ENCODE peak calls at places on chromosomes 11 and 22, in five cellular contexts. N is mucosa of descending colon; E is gastrocnemius medialis; W is CD4-positive, alpha-beta T cell; X is cardiac fibroblast. B is an unnamed sample.

GRCh38 chr22:27292542-27293298 is 508.8 kb downstream of the MN1 start:
- DNase-seq in N (no peak), E (no peak), W (no peak), X (no peak), B (no peak)

GRCh38 chr11:112620621-112621394 is 340.4 kb upstream of the NCAM1 start:
- DNase-seq in N (no peak), E (no peak), W (no peak), X (peak; percentile 28), B (no peak)

GRCh38 chr11:74182635-74183034 is 11.5 kb downstream of the PPME1 start:
- DNase-seq in N (no peak), E (no peak), W (no peak), X (peak; percentile 24), B (no peak)

GRCh38 chr11:35334385-35335090 is 84.8 kb downstream of the SLC1A2 start:
- DNase-seq in N (no peak), E (no peak), W (no peak), X (peak; percentile 83), B (no peak)

GRCh38 chr22:24072361-24072760 is 61.3 kb downstream of the CABIN1 start:
- DNase-seq in N (no peak), E (no peak), W (no peak), X (no peak), B (no peak)

GRCh38 chr22:36551096-36551495 is 22.1 kb upstream of the EIF3D start:
- DNase-seq in N (no peak), E (no peak), W (no peak), X (no peak), B (no peak)

GRCh38 chr22:39502789-39503464 is 837 bp downstream of the MIEF1 start:
- DNase-seq in N (peak; percentile 51), E (no peak), W (no peak), X (peak; percentile 26), B (no peak)

GRCh38 chr11:118621071-118621815 is 13.8 kb downstream of the PHLDB1 start:
- DNase-seq in N (peak; percentile 86), E (peak; percentile 54), W (peak; percentile 9), X (peak; percentile 86), B (no peak)

GRCh38 chr11:26583550-26583949 is 11.5 kb upstream of the MUC15 start:
- DNase-seq in N (no peak), E (no peak), W (no peak), X (peak; percentile 87), B (no peak)

GRCh38 chr11:1493650-1494244 is 7.2 kb upstream of the MOB2 start:
- DNase-seq in N (no peak), E (no peak), W (no peak), X (no peak), B (no peak)

GRCh38 chr11:125070699-125071254 is 7.7 kb downstream of the SLC37A2 start:
- DNase-seq in N (peak; percentile 77), E (peak; percentile 47), W (no peak), X (peak; percentile 85), B (no peak)

GRCh38 chr11:20087118-20087521 is 73.2 kb downstream of the DBX1 start:
- DNase-seq in N (no peak), E (no peak), W (no peak), X (peak; percentile 27), B (no peak)

GRCh38 chr11:64833198-64833502 is 11.3 kb downstream of the CDC42BPG start:
- DNase-seq in N (no peak), E (no peak), W (no peak), X (no peak), B (no peak)

GRCh38 chr11:62431171-62431895 is 12.5 kb downstream of the SCGB1A1 start:
- DNase-seq in N (no peak), E (no peak), W (no peak), X (peak; percentile 72), B (no peak)

GRCh38 chr11:62433141-62433543 is 14.3 kb downstream of the SCGB1A1 start:
- DNase-seq in N (no peak), E (no peak), W (no peak), X (no peak), B (no peak)

GRCh38 chr11:62432695-62433094 is 13.9 kb downstream of the SCGB1A1 start:
- DNase-seq in N (no peak), E (no peak), W (no peak), X (no peak), B (no peak)

GRCh38 chr11:62435741-62436485 is 17.1 kb downstream of the SCGB1A1 start:
- DNase-seq in N (no peak), E (no peak), W (no peak), X (no peak), B (no peak)

DNA sequence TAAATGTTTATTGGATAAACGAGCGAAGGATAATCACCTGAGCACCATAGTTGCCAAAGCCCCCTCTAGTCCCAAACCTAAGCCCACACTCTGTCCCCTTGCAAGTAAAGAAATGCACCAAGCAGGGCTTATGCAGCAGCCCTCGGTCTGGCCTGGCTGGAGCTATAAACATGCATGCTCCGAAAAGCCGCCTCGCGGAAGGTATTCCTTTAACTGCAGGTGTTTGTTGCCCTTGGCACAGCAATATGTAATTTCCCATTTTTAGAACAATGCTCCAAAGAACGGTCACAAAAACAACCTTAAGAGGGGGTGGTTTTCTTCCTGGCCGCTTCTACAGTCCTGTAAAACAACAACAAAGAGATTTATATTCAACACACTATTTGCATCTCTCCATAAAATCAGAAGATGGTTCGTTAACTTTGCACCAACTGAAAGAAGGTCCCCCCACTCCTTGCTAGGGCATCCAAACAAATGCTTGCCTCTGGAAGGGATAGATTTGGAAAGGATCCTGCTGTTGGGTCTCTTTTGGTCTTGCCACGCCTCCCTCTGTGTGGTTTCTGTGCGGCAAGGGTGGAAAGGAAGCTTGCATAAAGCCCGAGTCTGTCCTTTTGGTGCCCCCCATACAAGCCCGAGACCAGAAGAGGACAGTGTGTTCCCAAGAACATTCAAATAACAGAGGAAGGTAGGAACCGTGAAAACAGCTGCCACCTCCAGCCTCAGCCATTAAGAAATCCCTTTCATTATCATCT is 14.9 kb downstream of the SCGB1A1 start:
- DNase-seq in N (no peak), E (no peak), W (no peak), X (no peak), B (no peak)
- TF ChIP-seq CTCF in N (no peak), E (no peak), W (no peak), X (no peak), B (no peak)

GRCh38 chr22:20881231-20881630 is 22.4 kb downstream of the SNAP29 start:
- DNase-seq in N (peak; percentile 28), E (no peak), W (no peak), X (peak; percentile 13), B (no peak)
- TF ChIP-seq CTCF in N (no peak), E (no peak), W (no peak), X (no peak), B (no peak)

DNA sequence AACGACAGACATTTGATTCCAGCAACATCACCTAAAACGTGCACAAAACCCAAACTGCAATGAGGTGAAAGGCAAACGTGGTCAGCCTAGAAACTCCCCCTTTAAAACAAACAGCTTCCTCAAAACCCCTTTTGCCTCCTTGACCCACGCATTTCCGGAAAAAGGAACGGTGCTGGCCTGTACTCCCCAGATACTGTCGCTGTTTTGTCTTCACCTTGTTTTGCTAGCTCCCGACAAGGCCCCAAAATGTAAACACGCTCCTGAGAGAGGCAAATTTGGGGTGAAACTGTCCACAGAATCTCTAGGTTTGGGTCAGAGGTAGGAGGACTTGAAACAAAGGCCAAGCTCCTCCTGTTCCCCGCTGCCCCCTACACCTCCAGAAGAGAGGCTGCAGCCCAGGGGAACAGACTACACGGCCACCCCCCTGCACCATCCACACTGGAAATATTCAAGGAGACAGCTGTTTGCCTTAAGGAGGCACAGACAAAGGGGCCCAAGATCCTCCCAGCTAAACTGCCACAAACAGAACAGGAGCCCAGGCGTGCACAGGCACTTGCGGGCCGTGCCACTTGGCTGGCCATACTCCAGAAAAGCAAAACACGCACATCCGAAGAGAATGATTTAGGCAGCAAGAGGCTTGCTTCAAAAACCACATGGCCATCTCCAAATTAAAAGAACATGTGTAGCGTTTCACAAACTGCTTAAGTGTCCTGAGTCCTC is 160.6 kb upstream of the GRK3 start:
- DNase-seq in N (no peak), E (no peak), W (no peak), X (peak; percentile 43), B (no peak)
- TF ChIP-seq CTCF in N (no peak), E (no peak), W (no peak), X (no peak), B (no peak)

GRCh38 chr22:41508770-41509170 is 35.5 kb downstream of the POLR3H start:
- DNase-seq in N (no peak), E (no peak), W (no peak), X (no peak), B (no peak)
- TF ChIP-seq CTCF in N (no peak), E (no peak), W (no peak), X (peak; percentile 5), B (no peak)

DNA sequence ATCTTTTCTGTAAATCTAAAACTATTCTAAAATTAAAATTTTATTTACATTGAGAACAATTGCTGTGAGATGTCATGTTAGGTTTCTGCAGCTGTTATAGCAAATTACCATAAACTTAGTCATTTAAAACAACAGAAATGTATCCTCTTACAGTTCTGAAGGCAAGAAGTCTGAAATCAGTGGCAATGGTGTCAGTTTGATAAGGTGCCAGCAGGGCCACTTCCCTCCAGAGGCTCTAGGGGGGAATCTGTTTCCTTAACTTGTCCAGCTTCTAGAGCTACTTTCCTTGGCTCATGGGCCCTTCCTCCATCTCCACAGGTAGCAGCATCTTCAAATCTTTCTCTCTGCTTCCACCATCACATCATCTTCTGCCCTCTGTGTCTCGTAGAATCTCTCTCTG is 23.0 kb downstream of the MOGAT2 start:
- DNase-seq in N (no peak), E (no peak), W (no peak), X (no peak), B (no peak)
- TF ChIP-seq CTCF in N (no peak), E (no peak), W (no peak), X (no peak), B (no peak)

GRCh38 chr11:122071680-122072321 is 44.2 kb downstream of the BLID start:
- DNase-seq in N (peak; percentile 29), E (no peak), W (no peak), X (no peak), B (no peak)
- TF ChIP-seq CTCF in N (no peak), E (no peak), W (no peak), X (no peak), B (no peak)